ENCODE peak calls at places on chromosomes 13 and 19, in eight cellular contexts. One of them, this sample, is unnamed.

GRCh38 chr19:30722801-30723200 is 350.6 kb downstream of the ZNF536 start:
- DNase-seq in amniotic epithelial cell: no peak
- DNase-seq in A549: no peak
- DNase-seq in naive thymus-derived CD8-positive, alpha-beta T cell: no peak
- DNase-seq in psoas muscle: no peak
- DNase-seq in progenitor cell of endocrine pancreas: no peak
- DNase-seq in NCI-H187 treated with DMSO at 0.1 percent for 48 hours: no peak
- DNase-seq in HS-27A: no peak
- DNase-seq in this sample: no peak

GRCh38 chr19:48152552-48152951 is 17.6 kb downstream of the LIG1 start:
- DNase-seq in amniotic epithelial cell: peak
- DNase-seq in A549: peak
- DNase-seq in naive thymus-derived CD8-positive, alpha-beta T cell: peak
- DNase-seq in psoas muscle: peak
- DNase-seq in progenitor cell of endocrine pancreas: peak
- DNase-seq in NCI-H187 treated with DMSO at 0.1 percent for 48 hours: no peak
- DNase-seq in HS-27A: peak
- DNase-seq in this sample: peak

GRCh38 chr19:18851673-18852325 is 20.0 kb downstream of the UPF1 start:
- DNase-seq in amniotic epithelial cell: no peak
- DNase-seq in A549: no peak
- DNase-seq in naive thymus-derived CD8-positive, alpha-beta T cell: no peak
- DNase-seq in psoas muscle: no peak
- DNase-seq in progenitor cell of endocrine pancreas: no peak
- DNase-seq in NCI-H187 treated with DMSO at 0.1 percent for 48 hours: no peak
- DNase-seq in HS-27A: no peak
- DNase-seq in this sample: no peak

GRCh38 chr13:79900356-79900755 is 419.4 kb downstream of the NDFIP2 start:
- DNase-seq in amniotic epithelial cell: no peak
- DNase-seq in A549: no peak
- DNase-seq in naive thymus-derived CD8-positive, alpha-beta T cell: no peak
- DNase-seq in psoas muscle: no peak
- DNase-seq in progenitor cell of endocrine pancreas: no peak
- DNase-seq in NCI-H187 treated with DMSO at 0.1 percent for 48 hours: no peak
- DNase-seq in HS-27A: no peak
- DNase-seq in this sample: no peak

GRCh38 chr13:50691176-50691681 is 152.3 kb downstream of the DLEU7 start:
- DNase-seq in amniotic epithelial cell: peak
- DNase-seq in A549: no peak
- DNase-seq in naive thymus-derived CD8-positive, alpha-beta T cell: no peak
- DNase-seq in psoas muscle: no peak
- DNase-seq in progenitor cell of endocrine pancreas: no peak
- DNase-seq in NCI-H187 treated with DMSO at 0.1 percent for 48 hours: peak
- DNase-seq in HS-27A: no peak
- DNase-seq in this sample: peak

GRCh38 chr19:28436320-28436719 is 776.6 kb downstream of the UQCRFS1 start:
- DNase-seq in amniotic epithelial cell: no peak
- DNase-seq in A549: no peak
- DNase-seq in naive thymus-derived CD8-positive, alpha-beta T cell: no peak
- DNase-seq in psoas muscle: no peak
- DNase-seq in progenitor cell of endocrine pancreas: no peak
- DNase-seq in NCI-H187 treated with DMSO at 0.1 percent for 48 hours: no peak
- DNase-seq in HS-27A: no peak
- DNase-seq in this sample: no peak

GRCh38 chr13:20102776-20103175 is 58.1 kb downstream of the GJA3 start:
- DNase-seq in amniotic epithelial cell: no peak
- DNase-seq in A549: no peak
- DNase-seq in naive thymus-derived CD8-positive, alpha-beta T cell: no peak
- DNase-seq in psoas muscle: no peak
- DNase-seq in progenitor cell of endocrine pancreas: no peak
- DNase-seq in NCI-H187 treated with DMSO at 0.1 percent for 48 hours: no peak
- DNase-seq in HS-27A: no peak
- DNase-seq in this sample: no peak

GRCh38 chr19:33644284-33644836 is 22.6 kb downstream of the CHST8 start:
- DNase-seq in amniotic epithelial cell: no peak
- DNase-seq in A549: no peak
- DNase-seq in naive thymus-derived CD8-positive, alpha-beta T cell: no peak
- DNase-seq in psoas muscle: no peak
- DNase-seq in progenitor cell of endocrine pancreas: no peak
- DNase-seq in NCI-H187 treated with DMSO at 0.1 percent for 48 hours: no peak
- DNase-seq in HS-27A: no peak
- DNase-seq in this sample: no peak

GRCh38 chr19:18538115-18538514 is 5.3 kb downstream of the FKBP8 start:
- DNase-seq in amniotic epithelial cell: no peak
- DNase-seq in A549: no peak
- DNase-seq in naive thymus-derived CD8-positive, alpha-beta T cell: no peak
- DNase-seq in psoas muscle: no peak
- DNase-seq in progenitor cell of endocrine pancreas: no peak
- DNase-seq in NCI-H187 treated with DMSO at 0.1 percent for 48 hours: no peak
- DNase-seq in HS-27A: no peak
- DNase-seq in this sample: no peak